ENCODE peak calls at places on chromosomes 7 and 10, in nine cellular contexts. V is HCT116; E is Karpas-422; B is lower lobe of right lung; P is kidney; F is GM23248; N is CD8-positive, alpha-beta memory T cell; W is K562; I is small intestine. A is an unnamed sample. For H3K4me1 and H3K36me3, the result is how much of the 10 kb centered on the place peaks cover.

GRCh38 chr7:157553256-157553655 is 216.5 kb downstream of the DNAJB6 start:
- DNase-seq in V (no peak), N (no peak), W (no peak), E (no peak), B (no peak), P (peak), F (no peak), I (no peak), A (no peak)

GRCh38 chr10:94122247-94122646 is 128.5 kb downstream of the PLCE1 start:
- DNase-seq in W (no peak), N (no peak), B (no peak), I (no peak), E (no peak), V (no peak), P (no peak), F (peak), A (no peak)

GRCh38 chr10:121702351-121703320 is 104.4 kb upstream of the FGFR2 start:
- DNase-seq in E (no peak), F (peak), B (no peak), P (no peak), W (no peak), N (no peak), V (no peak), I (no peak), A (no peak)

GRCh38 chr10:131970946-131971345 is 10.8 kb downstream of the BNIP3 start:
- DNase-seq in P (no peak), N (no peak), F (no peak), V (no peak), I (no peak), W (no peak), B (no peak), E (no peak), A (no peak)

GRCh38 chr10:124511205-124512039 is 49.8 kb downstream of the LHPP start:
- DNase-seq in E (no peak), I (no peak), W (no peak), P (no peak), N (no peak), V (no peak), B (no peak), F (no peak), A (no peak)

GRCh38 chr10:120475844-120476791 is 19.1 kb downstream of the PLPP4 start:
- DNase-seq in N (no peak), B (peak), V (no peak), I (peak), F (peak), W (no peak), E (no peak), P (no peak), A (no peak)

GRCh38 chr10:73406863-73407262 is 7.0 kb downstream of the ANXA7 start:
- DNase-seq in E (no peak), W (no peak), F (no peak), I (no peak), V (no peak), P (peak), B (no peak), N (no peak), A (no peak)

GRCh38 chr7:85023066-85023687 is 163.7 kb downstream of the SEMA3D start:
- DNase-seq in I (peak), N (no peak), B (no peak), P (no peak), E (peak), F (peak), V (peak), W (peak), A (peak)

GRCh38 chr7:135232720-135233119 is 918 bp upstream of the STRA8 start:
- DNase-seq in F (peak), I (no peak), W (peak), B (no peak), N (no peak), E (peak), P (no peak), V (peak), A (no peak)

GRCh38 chr7:5408777-5409176 is 14.9 kb downstream of the TNRC18 start:
- DNase-seq in B (no peak), V (no peak), W (peak), F (peak), N (no peak), I (no peak), E (no peak), P (no peak), A (no peak)

GRCh38 chr10:3948843-3949242 is 163.8 kb upstream of the KLF6 start:
- DNase-seq in V (no peak), E (no peak), I (peak), F (no peak), P (no peak), N (peak), W (no peak), B (no peak), A (peak)

GRCh38 chr7:130899638-130900401 is 165.8 kb upstream of the KLF14 start:
- DNase-seq in V (no peak), B (no peak), E (peak), P (no peak), I (peak), F (peak), N (no peak), W (no peak), A (no peak)

GRCh38 chr7:39248693-39249090 is 271.0 kb downstream of the POU6F2 start:
- DNase-seq in I (no peak), W (no peak), E (no peak), N (no peak), P (no peak), B (no peak), V (no peak), F (no peak), A (no peak)

GRCh38 chr7:130277763-130278643 is 11.3 kb downstream of the CPA2 start:
- DNase-seq in N (no peak), W (peak), E (no peak), I (peak), P (no peak), V (peak), F (peak), B (no peak), A (no peak)

GRCh38 chr7:101567231-101567630 is 61.9 kb downstream of the MYL10 start:
- DNase-seq in B (no peak), N (no peak), P (no peak), F (no peak), I (no peak), W (no peak), V (no peak), E (no peak), A (no peak)

GRCh38 chr10:12405342-12406320 is 56.3 kb downstream of the CAMK1D start:
- DNase-seq in B (no peak), I (peak), N (no peak), V (no peak), W (no peak), E (no peak), P (no peak), F (no peak), A (no peak)

GRCh38 chr7:5238500-5238899 is 44.2 kb upstream of the SLC29A4 start:
- DNase-seq in W (no peak), E (no peak), B (no peak), N (no peak), F (no peak), V (no peak), P (no peak), I (peak), A (no peak)

DNA sequence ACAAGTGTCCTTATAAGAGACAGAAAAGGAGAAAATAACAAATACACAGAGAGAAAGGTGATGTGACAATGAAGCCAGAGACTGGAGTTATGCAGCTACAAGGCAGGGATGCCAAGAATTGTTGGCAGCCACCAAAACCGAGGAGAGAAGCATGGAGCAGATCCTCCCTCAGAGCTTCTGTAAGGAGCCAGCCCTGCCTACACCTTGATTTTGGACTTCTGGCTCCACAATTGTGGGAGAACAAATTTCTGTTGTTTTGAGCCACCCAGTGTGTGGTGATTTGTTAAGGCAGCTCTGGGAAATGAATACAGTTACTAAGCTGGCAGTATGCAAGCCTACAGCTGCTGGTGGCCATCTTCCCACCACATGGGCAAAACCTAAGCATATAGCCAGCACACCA is 163.6 kb downstream of the GRM8 start:
- DNase-seq in V (no peak), P (no peak), E (no peak), W (no peak), B (no peak), N (no peak), I (no peak), F (no peak), A (no peak)
- H3K4me1 ChIP-seq in V (under half), P (under half), E (under half), W (under half), B (under half), N (under half), I (under half), F (under half), A (under half)

DNA sequence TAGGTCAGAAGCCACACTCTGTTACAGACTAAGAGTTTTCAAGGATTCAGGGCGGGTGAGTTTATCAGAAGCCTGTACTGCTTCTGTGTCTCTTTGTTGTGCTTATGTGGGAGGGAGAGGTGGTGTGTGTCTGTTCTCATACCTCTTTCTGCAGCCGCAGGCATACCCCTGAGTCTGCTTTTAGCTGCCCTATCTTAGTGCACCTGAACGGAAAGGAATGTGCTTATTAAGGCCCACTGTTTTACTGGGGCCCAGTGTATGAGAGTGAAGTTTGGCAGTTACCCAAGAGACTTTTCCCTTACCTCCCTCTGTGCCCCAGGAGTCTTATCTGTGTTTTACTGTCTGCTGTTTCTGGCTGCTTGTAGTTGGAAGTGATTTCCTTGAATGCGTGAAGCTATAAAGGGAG is 104.3 kb downstream of the TYW1 start:
- DNase-seq in E (no peak), B (no peak), W (peak), I (peak), P (no peak), F (no peak), N (no peak), V (no peak), A (no peak)
- H3K27ac ChIP-seq in E (no peak), B (no peak), W (no peak), I (peak), P (no peak), F (no peak), N (no peak), V (no peak), A (no peak)

GRCh38 chr10:75226055-75226454 is 9.7 kb downstream of the COMTD1 start:
- DNase-seq in W (no peak), I (no peak), B (no peak), V (no peak), E (no peak), P (no peak), N (no peak), F (no peak), A (no peak)

GRCh38 chr10:75223507-75223906 is 12.2 kb downstream of the COMTD1 start:
- DNase-seq in V (no peak), P (no peak), E (no peak), B (no peak), I (no peak), N (no peak), F (no peak), W (no peak), A (no peak)

GRCh38 chr10:75220258-75220657 is 9.7 kb downstream of the VDAC2 start:
- DNase-seq in F (no peak), V (no peak), W (no peak), N (no peak), P (no peak), E (no peak), B (no peak), I (no peak), A (no peak)
- H3K36me3 ChIP-seq in F (half or more), V (half or more), W (half or more), N (half or more), P (half or more), E (half or more), B (half or more), I (under half), A (half or more)

GRCh38 chr7:30450983-30451497 is 27.5 kb downstream of the NOD1 start:
- DNase-seq in I (no peak), E (no peak), F (no peak), N (no peak), W (no peak), V (no peak), P (no peak), B (no peak), A (no peak)

GRCh38 chr7:30453016-30453415 is 25.6 kb downstream of the NOD1 start:
- DNase-seq in I (no peak), B (no peak), W (no peak), N (no peak), P (no peak), V (no peak), E (no peak), F (no peak), A (no peak)

GRCh38 chr7:30451539-30452277 is 26.9 kb downstream of the NOD1 start:
- DNase-seq in P (no peak), B (no peak), F (no peak), W (no peak), I (no peak), E (no peak), V (no peak), N (no peak), A (no peak)

GRCh38 chr7:30452278-30452930 is 26.2 kb downstream of the NOD1 start:
- DNase-seq in I (no peak), F (no peak), B (no peak), N (no peak), V (no peak), P (no peak), W (no peak), E (no peak), A (no peak)

DNA sequence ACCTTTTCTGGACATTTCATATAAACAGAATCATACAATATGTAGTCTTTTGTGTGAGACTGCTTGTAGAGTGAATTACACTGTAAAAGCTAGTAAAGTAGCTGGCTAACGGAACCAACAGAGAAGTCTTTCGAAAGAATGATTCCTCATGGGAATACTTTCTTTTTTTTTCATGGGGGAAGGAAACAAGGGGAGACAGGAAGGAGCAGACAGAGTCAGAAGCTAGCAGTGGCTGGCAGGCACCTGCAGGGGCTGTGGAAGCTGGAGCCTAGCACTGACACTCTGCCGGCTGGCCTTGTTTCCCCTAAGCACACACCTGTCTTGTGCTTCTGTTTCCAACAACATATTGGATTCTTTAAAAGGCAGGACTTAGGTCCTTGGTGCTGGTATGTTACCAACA is 24.7 kb downstream of the NOD1 start:
- DNase-seq in W (no peak), N (no peak), B (no peak), V (no peak), F (peak), I (no peak), E (no peak), P (no peak), A (no peak)
- H3K4me1 ChIP-seq in W (under half), N (under half), B (under half), V (under half), F (under half), I (under half), E (under half), P (under half), A (under half)

DNA sequence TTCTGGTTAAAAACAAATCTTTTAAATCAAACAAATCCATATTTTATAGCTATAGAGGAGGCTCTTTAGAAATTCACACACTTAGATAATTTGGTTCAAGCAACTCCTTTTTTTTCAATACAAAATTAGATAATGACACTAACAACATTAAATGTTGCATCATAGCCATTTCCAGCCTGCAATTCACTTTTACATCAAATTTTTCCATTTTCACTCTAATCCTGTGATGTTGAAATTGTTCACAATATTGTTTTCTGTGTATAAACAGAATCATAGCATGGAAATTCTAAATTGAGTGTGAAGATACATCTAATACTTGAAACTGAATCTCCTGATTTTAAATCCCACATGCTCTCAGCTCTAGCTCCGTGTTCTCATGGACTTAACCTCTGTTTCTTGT is 482.6 kb downstream of the INHBA start:
- DNase-seq in V (no peak), I (no peak), F (no peak), N (no peak), W (no peak), E (no peak), B (no peak), P (no peak), A (no peak)
- H3K27ac ChIP-seq in V (no peak), I (no peak), F (no peak), N (no peak), W (no peak), E (no peak), B (no peak), P (no peak), A (no peak)

DNA sequence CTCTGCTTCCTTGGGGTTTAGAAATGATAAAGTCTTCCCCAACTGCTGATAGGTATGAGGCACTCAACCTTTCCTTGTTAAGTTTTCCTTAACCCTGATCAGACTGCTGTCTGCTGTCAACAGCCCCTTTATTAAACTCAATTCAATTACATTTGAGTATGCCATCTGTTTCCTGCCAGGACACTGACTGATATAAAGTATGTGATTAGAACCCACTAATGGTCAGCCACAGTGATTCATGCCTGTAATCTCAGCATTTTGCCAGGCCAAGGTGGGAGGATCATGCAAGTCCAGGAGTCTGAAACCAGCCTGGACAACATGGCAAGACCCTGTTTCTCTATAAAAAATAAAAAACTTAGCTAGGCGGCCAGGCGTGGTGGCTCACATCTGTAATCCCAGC is 18.1 kb downstream of the BAZ1B start:
- DNase-seq in E (no peak), B (no peak), V (no peak), P (no peak), W (no peak), F (no peak), N (no peak), I (no peak), A (no peak)
- H3K36me3 ChIP-seq in E (half or more), B (half or more), V (half or more), P (under half), W (half or more), F (half or more), N (half or more), I (under half), A (half or more)

DNA sequence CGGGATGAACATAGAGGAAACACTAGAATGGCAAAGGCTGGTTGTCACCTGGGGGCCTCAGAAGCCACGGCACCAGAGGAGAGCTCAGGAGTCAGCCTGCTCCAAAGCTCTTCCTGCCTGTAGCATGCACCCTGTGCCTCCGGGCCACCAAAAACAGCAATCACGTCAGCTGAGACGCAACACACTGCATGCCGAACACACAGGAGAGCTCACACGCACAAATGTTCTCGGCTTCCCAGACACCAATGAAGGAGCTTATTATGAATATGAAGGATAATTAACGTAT is 14.9 kb downstream of the IL2RA start:
- DNase-seq in V (no peak), I (no peak), E (no peak), F (no peak), W (no peak), B (no peak), P (no peak), N (no peak), A (no peak)
- H3K4me1 ChIP-seq in V (under half), I (under half), E (under half), F (under half), W (under half), B (under half), P (under half), N (half or more), A (half or more)

GRCh38 chr7:727104-727805 is at the start of gene PRKAR1B:
- DNase-seq in B (peak), P (no peak), N (no peak), V (no peak), E (peak), F (peak), I (peak), W (peak), A (no peak)
- H3K27ac ChIP-seq in B (peak), P (no peak), N (peak), V (peak), E (peak), F (no peak), I (no peak), W (peak), A (peak)

DNA sequence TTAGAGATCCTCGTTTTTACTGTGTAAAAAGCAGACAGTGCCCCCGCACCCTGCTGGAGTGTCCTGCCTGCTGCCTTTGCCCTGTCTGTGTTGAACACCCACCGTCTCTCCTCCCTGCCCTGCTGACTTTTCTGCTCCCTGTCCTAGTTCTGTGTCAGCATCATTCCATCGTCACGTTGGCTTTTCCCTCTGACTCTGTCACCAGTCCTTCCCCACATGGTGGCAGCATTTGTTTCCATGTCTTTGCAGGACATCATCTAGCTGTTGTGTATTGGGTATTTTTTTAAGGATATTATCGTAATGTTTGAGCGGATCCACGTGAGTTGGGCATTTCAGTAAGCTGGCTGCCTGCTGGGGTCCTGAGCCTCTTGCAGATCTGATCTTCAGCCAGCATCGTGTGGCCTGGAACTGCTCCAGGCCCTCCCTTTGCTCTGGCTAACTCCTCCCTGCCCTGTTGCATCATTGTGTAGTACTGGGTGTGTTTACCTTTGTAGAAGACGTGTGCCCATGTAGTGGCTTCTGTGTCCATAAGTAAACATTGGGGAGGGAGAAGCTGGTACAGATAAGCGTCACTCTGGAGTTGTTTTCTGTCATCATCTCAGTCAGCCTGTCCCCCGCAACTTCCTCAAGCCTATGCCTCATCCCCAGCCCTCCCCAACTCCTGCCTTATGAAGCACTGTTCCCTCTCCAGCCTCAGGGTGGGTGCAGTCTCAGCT is 44.2 kb downstream of the TRRAP start:
- DNase-seq in E (no peak), N (no peak), F (peak), W (no peak), B (peak), I (peak), V (no peak), P (no peak), A (no peak)
- H3K36me3 ChIP-seq in E (under half), N (half or more), F (under half), W (half or more), B (half or more), I (under half), V (half or more), P (under half), A (half or more)

GRCh38 chr7:155516466-155516865 is 29.9 kb downstream of the CNPY1 start:
- DNase-seq in B (no peak), W (no peak), I (no peak), P (peak), F (no peak), V (no peak), E (no peak), N (no peak), A (no peak)
- H3K4me1 ChIP-seq in B (under half), W (under half), I (under half), P (under half), F (under half), V (under half), E (under half), N (under half), A (under half)

A was measured in CD4-positive, alpha-beta memory T cell.